ENCODE peak calls at places on chromosome 18, in eight cellular contexts. T, D, B, C, O, E, L and Z are unnamed samples.
A peak's percentile ranks its signal among the peaks of the same experiment; 100 is the strongest.

GRCh38 chr18:78871631-78872030 is 108.0 kb upstream of the SALL3 start:
- DNase-seq in C (no peak), D (no peak), L (no peak), O (no peak), E (no peak), B (no peak), T (no peak), Z (no peak)

GRCh38 chr18:50970006-50970405 is 2.2 kb downstream of the ELAC1 start:
- DNase-seq in E (no peak), O (no peak), C (no peak), B (no peak), D (no peak), T (no peak), L (no peak), Z (no peak)

GRCh38 chr18:35171315-35171987 is 69.4 kb upstream of the ZNF397 start:
- DNase-seq in D (no peak), E (no peak), L (no peak), O (peak; percentile 86), C (no peak), B (no peak), T (no peak), Z (no peak)

GRCh38 chr18:25832008-25832604 is 258.3 kb downstream of the SS18 start:
- DNase-seq in C (no peak), E (peak; percentile 55), L (peak; percentile 17), O (peak; percentile 25), B (peak; percentile 6), T (peak; percentile 17), D (peak; percentile 61), Z (peak; percentile 62)

GRCh38 chr18:27361477-27361876 is 176.4 kb upstream of the CHST9 start:
- DNase-seq in C (no peak), O (no peak), D (no peak), E (no peak), L (no peak), B (no peak), T (no peak), Z (no peak)

GRCh38 chr18:37230762-37231161 is 334.8 kb downstream of the CELF4 start:
- DNase-seq in D (no peak), C (no peak), L (no peak), B (no peak), O (no peak), E (no peak), T (no peak), Z (no peak)

GRCh38 chr18:46575851-46576250 is 81.2 kb downstream of the LOXHD1 start:
- DNase-seq in B (no peak), D (no peak), C (no peak), T (no peak), E (no peak), O (no peak), L (no peak), Z (no peak)

GRCh38 chr18:50776383-50776782 is 43.4 kb downstream of the MRO start:
- DNase-seq in E (no peak), C (no peak), B (no peak), L (no peak), T (no peak), D (no peak), O (no peak), Z (no peak)

GRCh38 chr18:44837491-44838185 is 156.9 kb downstream of the SETBP1 start:
- DNase-seq in L (no peak), D (peak; percentile 7), C (no peak), T (no peak), O (no peak), B (no peak), E (no peak), Z (no peak)

GRCh38 chr18:4125246-4125938 is 329.7 kb downstream of the DLGAP1 start:
- DNase-seq in D (no peak), T (no peak), B (no peak), C (no peak), L (no peak), O (no peak), E (no peak), Z (no peak)

GRCh38 chr18:37222383-37223378 is 342.9 kb downstream of the CELF4 start:
- DNase-seq in L (no peak), B (peak; percentile 4), C (no peak), O (no peak), E (no peak), T (no peak), D (no peak), Z (no peak)

GRCh38 chr18:48940854-48941531 is 9.8 kb downstream of the SMAD7 start:
- DNase-seq in T (no peak), L (no peak), E (no peak), B (no peak), D (peak; percentile 45), C (peak; percentile 62), O (no peak), Z (peak; percentile 86)

GRCh38 chr18:74595425-74595824 is 2.2 kb upstream of the ZNF407 start:
- DNase-seq in O (no peak), E (no peak), B (no peak), T (no peak), L (no peak), D (no peak), C (no peak), Z (no peak)

GRCh38 chr18:74604366-74604765 is 6.7 kb downstream of the ZNF407 start:
- DNase-seq in C (no peak), T (no peak), E (no peak), L (no peak), O (no peak), B (no peak), D (no peak), Z (no peak)

GRCh38 chr18:74597662-74598349 is at the start of gene ZNF407:
- DNase-seq in B (peak; percentile 86), E (peak; percentile 87), C (peak; percentile 61), T (peak; percentile 57), D (peak; percentile 91), L (peak; percentile 87), O (peak; percentile 90), Z (peak; percentile 93)

GRCh38 chr18:74596959-74597661 is 560 bp upstream of the ZNF407 start:
- DNase-seq in C (no peak), E (peak; percentile 55), D (peak; percentile 62), B (no peak), T (peak; percentile 18), L (no peak), O (peak; percentile 5), Z (peak; percentile 73)

DNA sequence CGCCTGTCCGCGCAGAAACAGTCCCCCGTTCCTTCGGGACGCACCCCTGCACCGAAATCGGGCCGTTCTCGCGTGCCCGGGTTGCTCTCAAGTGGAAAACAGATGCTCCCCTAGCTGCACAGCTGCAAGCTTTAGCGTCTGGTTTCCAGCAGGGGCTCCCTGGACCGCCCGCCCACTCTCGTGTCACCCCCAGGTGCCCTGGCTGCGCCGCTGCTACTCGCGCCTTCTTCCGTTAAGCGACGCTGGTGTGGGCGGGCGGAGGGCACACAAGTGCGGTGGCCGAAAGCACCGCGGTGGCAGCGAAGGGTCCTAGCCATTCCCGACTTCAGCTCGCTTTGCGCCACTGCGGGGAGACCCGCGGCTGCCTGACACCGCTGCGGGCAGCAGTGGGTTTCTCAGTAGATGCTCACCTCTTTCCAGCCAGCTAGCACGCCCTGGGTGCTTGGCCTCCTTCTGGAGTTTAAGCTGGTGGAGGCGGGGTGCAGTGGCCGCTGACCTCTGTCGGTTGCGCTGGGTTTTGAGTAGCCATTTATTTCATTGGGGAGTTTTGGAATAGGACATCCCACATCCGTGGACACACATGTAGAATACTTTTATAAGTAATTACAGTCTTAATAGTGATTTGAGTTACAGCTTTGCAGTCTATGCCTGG is 806 bp downstream of the ZNF407 start:
- DNase-seq in B (peak; percentile 27), O (peak; percentile 60), L (no peak), E (peak; percentile 40), T (peak; percentile 31), C (no peak), D (peak; percentile 46), Z (peak; percentile 85)
- TF ChIP-seq CTCF in B (no peak), O (peak; percentile 41), L (no peak), E (no peak), T (no peak), C (no peak), D (peak; percentile 24), Z (peak; percentile 39)

GRCh38 chr18:7617738-7618422 is 50.8 kb downstream of the PTPRM start:
- DNase-seq in E (no peak), O (no peak), D (peak; percentile 70), B (no peak), C (no peak), T (no peak), L (no peak), Z (no peak)
- TF ChIP-seq RAD21 in E (no peak), O (no peak), D (no peak), B (no peak), C (no peak), T (no peak), L (no peak), Z (no peak)

DNA sequence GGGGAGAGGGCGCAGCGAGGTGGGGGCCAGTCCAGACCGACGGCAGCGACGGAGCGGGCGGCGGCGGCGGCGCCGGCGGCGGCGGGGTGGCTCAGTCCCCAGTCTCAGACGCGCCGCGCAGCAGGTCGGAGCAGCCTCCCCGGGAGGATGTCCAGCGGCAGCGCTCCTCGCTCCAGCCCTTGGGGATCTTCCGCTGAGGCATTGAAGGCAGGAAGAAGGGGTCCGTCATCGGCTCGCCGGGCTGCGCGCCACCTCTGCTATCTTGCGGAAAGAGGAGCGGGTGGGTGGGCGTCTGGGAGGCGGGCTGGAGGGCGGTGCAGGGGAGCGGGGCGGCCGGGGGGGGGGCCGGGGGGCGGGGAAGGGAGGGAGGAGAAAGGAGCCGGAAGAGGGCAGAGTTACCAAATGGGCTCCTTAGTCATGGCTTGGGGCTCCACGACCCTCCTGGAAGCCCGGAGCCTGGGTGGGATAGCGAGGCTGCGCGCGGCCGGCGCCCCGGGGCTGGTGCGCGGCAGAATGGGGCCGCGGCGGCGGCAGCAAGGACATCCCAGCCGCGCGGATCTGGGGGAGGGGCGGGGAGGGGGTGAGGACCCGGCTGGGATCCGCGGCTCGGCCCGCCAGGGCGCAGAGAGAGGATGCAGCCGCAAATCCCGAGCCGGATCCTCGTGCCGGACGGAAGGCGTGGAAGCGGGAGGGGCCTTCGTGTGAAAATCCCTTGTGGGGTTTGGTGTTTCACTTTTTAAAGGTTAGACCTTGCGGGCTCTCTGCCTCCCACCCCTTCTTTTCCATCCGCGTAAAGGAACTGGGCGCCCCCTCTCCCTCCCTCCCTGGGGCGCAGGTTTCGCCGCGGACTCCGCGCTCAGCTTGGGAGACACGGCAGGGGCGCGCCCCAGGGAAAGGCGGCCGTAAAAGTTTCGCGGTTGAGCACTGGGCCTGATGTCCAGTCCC is at the start of gene NETO1:
- DNase-seq in D (no peak), E (no peak), C (no peak), T (no peak), B (no peak), L (no peak), O (no peak), Z (peak; percentile 35)
- H3K27ac ChIP-seq in D (no peak within 1 kb of the TSS), E (no peak within 1 kb of the TSS), C (no peak within 1 kb of the TSS), T (no peak within 1 kb of the TSS), B (no peak within 1 kb of the TSS), L (no peak within 1 kb of the TSS), O (no peak within 1 kb of the TSS), Z (no peak within 1 kb of the TSS)

DNA sequence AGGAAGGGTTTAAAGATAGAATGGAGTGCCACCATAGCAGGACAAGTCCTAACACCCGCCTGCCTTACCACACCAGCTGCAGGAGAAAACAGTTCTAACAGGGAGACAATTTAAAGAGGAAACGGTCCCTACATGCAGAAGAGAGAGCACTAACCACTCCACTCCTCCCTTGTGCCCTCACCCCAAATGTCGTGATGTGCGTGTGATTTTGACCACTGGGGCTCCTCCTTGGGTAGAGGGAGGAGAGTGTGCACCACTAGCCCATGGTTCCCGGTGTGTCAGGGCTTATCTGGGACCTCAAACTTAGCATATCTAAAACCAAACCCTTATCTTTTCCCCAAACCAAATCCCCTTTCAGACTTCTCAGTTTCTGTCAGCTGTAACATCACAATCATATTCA is 105.5 kb upstream of the CCDC68 start:
- DNase-seq in O (no peak), B (no peak), C (peak; percentile 35), D (no peak), L (no peak), E (no peak), T (no peak), Z (no peak)
- TF ChIP-seq CTCF in O (no peak), B (no peak), C (no peak), D (no peak), L (no peak), E (no peak), T (no peak), Z (no peak)